ENCODE peak calls at places on chromosomes 4 and X, in six cellular contexts. X is CD4-positive, CD25-positive, alpha-beta regulatory T cell; K is OCI-LY7; U is lower lobe of right lung; V is Karpas-422; F is mucosa of descending colon. E is an unnamed sample.

GRCh38 chrX:102697506-102697905 is 14.7 kb upstream of the GPRASP2 start:
- DNase-seq in V (no peak), F (no peak), K (no peak), X (no peak), U (no peak), E (no peak)

GRCh38 chr4:137393043-137393442 is 139.3 kb downstream of the PCDH18 start:
- DNase-seq in V (no peak), F (no peak), X (no peak), K (no peak), U (no peak), E (no peak)

GRCh38 chr4:40842318-40842717 is 92.6 kb downstream of the NSUN7 start:
- DNase-seq in F (no peak), K (no peak), V (no peak), X (no peak), U (no peak), E (no peak)

GRCh38 chr4:4780634-4781287 is 78.7 kb upstream of the MSX1 start:
- DNase-seq in V (no peak), X (no peak), U (no peak), F (no peak), K (no peak), E (no peak)

GRCh38 chr4:56633486-56633885 is 47.6 kb downstream of the HOPX start:
- DNase-seq in F (no peak), V (no peak), K (no peak), U (no peak), X (no peak), E (no peak)

GRCh38 chr4:8765631-8766590 is 105.7 kb downstream of the HMX1 start:
- DNase-seq in U (peak; percentile 28), F (no peak), X (no peak), V (no peak), K (no peak), E (no peak)

GRCh38 chr4:183241771-183242170 is 78.3 kb downstream of the CLDN22 start:
- DNase-seq in V (no peak), K (no peak), F (no peak), X (no peak), U (no peak), E (no peak)

GRCh38 chr4:6938237-6938636 is 28.6 kb downstream of the TBC1D14 start:
- DNase-seq in V (no peak), X (no peak), K (peak; percentile 40), U (peak; percentile 75), F (no peak), E (no peak)

GRCh38 chr4:90445380-90445779 is 318.2 kb downstream of the CCSER1 start:
- DNase-seq in V (no peak), X (no peak), F (no peak), U (no peak), K (no peak), E (no peak)

GRCh38 chr4:4603067-4603466 is 61.2 kb upstream of the STX18 start:
- DNase-seq in X (no peak), U (no peak), F (no peak), V (no peak), K (no peak), E (no peak)

GRCh38 chr4:25654971-25655963 is at the start of gene SLC34A2:
- DNase-seq in V (no peak), F (peak; percentile 10), U (peak; percentile 88), X (no peak), K (no peak), E (no peak)

GRCh38 chr4:94939791-94940530 is 182.2 kb downstream of the BMPR1B start:
- DNase-seq in K (no peak), F (no peak), V (no peak), U (no peak), X (no peak), E (no peak)

GRCh38 chr4:8325284-8325973 is 55.9 kb downstream of the HTRA3 start:
- DNase-seq in X (no peak), U (peak; percentile 14), K (no peak), V (no peak), F (no peak), E (no peak)

GRCh38 chrX:19059063-19059462 is 63.2 kb downstream of the ADGRG2 start:
- DNase-seq in F (no peak), K (no peak), U (no peak), X (no peak), V (no peak), E (no peak)

GRCh38 chr4:186727977-186728519 is 4.4 kb upstream of the FAT1 start:
- DNase-seq in K (no peak), F (peak; percentile 53), U (no peak), V (no peak), X (no peak), E (no peak)

GRCh38 chr4:119068529-119068962 is 67.1 kb upstream of the MYOZ2 start:
- DNase-seq in K (no peak), V (no peak), F (no peak), X (no peak), U (no peak), E (no peak)

GRCh38 chr4:21778702-21779101 is 169.9 kb downstream of the KCNIP4 start:
- DNase-seq in F (no peak), X (no peak), V (no peak), K (no peak), U (no peak), E (no peak)

GRCh38 chr4:86968477-86969015 is 33.7 kb downstream of the AFF1 start:
- DNase-seq in V (no peak), U (no peak), K (no peak), X (no peak), F (no peak), E (no peak)

GRCh38 chrX:110568396-110568795 is 209.7 kb downstream of the RTL9 start:
- DNase-seq in U (no peak), X (no peak), V (no peak), K (no peak), F (no peak), E (no peak)

GRCh38 chrX:13936804-13937203 is 92.9 kb downstream of the GEMIN8 start:
- DNase-seq in X (no peak), U (no peak), K (no peak), F (no peak), V (no peak), E (no peak)

GRCh38 chr4:110544594-110544993 is 68.6 kb downstream of the ENPEP start:
- DNase-seq in F (no peak), X (no peak), U (no peak), K (no peak), V (no peak), E (no peak)

GRCh38 chr4:41882622-41883347 is 52.4 kb upstream of the TMEM33 start:
- DNase-seq in U (peak; percentile 69), K (peak; percentile 40), F (peak; percentile 54), V (peak; percentile 74), X (peak; percentile 40), E (peak; percentile 30)

DNA sequence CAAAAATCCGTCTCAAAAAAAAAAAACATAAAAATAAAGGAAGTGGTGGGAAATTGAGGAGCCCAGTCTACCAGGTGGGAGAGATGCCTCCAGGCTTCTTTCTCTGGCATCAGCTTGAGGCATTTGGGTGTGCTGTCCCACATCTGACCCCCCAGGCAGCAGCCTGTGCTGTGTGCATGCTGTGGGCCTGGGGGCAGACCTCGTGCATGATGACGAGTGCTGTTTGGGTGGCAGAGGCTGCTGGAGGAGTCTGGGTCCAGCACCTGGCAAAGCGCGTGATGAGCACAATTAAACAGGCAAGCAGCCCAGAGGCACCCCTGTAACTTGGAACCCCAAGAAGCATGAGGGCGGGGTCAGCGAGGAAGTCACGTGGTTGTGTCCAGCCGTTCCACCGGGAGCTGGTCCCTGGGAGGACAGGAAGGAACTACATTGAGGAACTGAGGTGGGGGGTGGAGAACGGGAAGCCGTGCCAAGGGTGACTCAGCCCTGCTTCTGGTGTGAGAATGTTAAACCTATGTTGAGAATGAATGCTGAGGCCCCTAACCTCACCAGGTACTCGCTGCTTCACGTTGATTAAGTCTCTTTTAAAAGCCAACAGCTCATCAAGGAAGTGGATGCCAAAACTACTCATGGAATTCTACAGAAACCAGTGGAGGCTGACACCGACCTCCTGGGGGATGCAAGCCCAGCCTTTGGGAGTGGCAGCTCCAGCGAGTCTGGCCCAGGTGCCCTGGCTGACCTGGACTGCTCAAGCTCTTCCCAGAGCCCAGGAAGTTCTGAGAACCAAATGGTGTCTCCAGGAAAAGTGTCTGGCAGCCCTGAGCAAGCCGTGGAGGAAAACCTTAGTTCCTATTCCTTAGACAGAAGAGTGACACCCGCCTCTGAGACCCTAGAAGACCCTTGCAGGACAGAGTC is 6.1 kb downstream of the TACC3 start:
- DNase-seq in K (no peak), V (no peak), F (peak; percentile 55), X (no peak), U (peak; percentile 82), E (no peak)
- H3K4me1 ChIP-seq in K (peaks cover 39% of the 10 kb centered on the region), V (peaks cover 11% of the 10 kb centered on the region), F (peaks cover 7% of the 10 kb centered on the region), X (peaks cover 70% of the 10 kb centered on the region), U (peaks cover 53% of the 10 kb centered on the region), E (peaks cover 58% of the 10 kb centered on the region)

GRCh38 chr4:80078361-80079092 is 5.5 kb upstream of the ANTXR2 start:
- DNase-seq in X (no peak), U (no peak), F (no peak), V (no peak), K (no peak), E (no peak)
- H3K4me1 ChIP-seq in X (peaks cover 18% of the 10 kb centered on the region), U (peaks cover 11% of the 10 kb centered on the region), F (peaks cover 5% of the 10 kb centered on the region), V (no peaks in the 10 kb centered on the region), K (peaks cover 2% of the 10 kb centered on the region), E (peaks cover 15% of the 10 kb centered on the region)

GRCh38 chrX:153778151-153778551 is 2.7 kb upstream of the SRPK3 start:
- DNase-seq in U (no peak), V (no peak), K (no peak), F (no peak), X (no peak), E (no peak)

GRCh38 chrX:153775293-153775595 is 5.6 kb upstream of the SRPK3 start:
- DNase-seq in K (no peak), V (no peak), U (peak; percentile 15), F (no peak), X (no peak), E (no peak)

GRCh38 chrX:153777261-153778090 is 3.4 kb upstream of the SRPK3 start:
- DNase-seq in V (no peak), U (no peak), X (no peak), K (no peak), F (no peak), E (no peak)

GRCh38 chrX:153775631-153776595 is 4.9 kb upstream of the SRPK3 start:
- DNase-seq in U (no peak), F (no peak), V (no peak), K (no peak), X (no peak), E (no peak)

GRCh38 chrX:153776611-153777045 is 4.2 kb upstream of the SRPK3 start:
- DNase-seq in V (peak; percentile 74), F (no peak), X (no peak), U (no peak), K (peak; percentile 22), E (no peak)
- H3K4me1 ChIP-seq in V (no peaks in the 10 kb centered on the region), F (no peaks in the 10 kb centered on the region), X (no peaks in the 10 kb centered on the region), U (peaks cover 11% of the 10 kb centered on the region), K (peaks cover 3% of the 10 kb centered on the region), E (no peaks in the 10 kb centered on the region)

DNA sequence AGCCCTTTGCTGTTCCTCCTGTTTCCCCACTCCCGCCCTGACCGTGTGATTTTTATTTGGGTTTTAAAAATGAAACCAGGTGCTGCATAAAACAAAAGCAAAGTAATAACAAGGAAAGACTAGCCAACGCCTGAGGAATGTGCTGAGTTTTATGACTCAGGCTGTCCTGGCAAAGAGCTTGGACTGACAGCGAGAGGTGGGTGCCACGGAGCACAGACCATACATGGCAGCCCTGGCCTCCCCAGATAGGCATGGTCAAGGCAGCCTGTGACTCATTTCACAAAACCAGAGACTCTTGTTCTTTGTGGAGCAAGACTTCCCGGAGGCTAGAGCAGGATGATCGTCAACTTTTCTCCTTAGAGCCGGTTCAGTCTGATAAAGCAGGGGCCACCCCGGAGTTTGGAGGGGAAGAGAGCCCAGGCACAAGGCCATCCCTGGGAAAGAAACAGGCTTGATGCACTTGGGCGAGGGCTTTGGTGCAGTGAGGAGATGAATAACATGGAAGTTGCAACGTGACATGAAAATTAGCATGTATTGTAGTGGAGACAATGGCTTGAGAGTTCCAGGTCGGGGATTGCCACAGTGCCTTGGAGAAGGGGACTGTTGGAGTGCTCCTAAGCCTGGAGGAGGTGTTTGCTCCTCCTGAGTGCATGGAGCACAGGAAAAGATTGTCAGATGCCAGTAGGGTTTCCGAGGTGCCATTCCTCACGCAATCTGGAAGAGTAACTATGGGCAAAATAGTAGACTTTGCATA is 54.8 kb downstream of the C4orf51 start:
- DNase-seq in U (peak; percentile 59), V (no peak), K (no peak), X (no peak), F (peak; percentile 55), E (no peak)
- H3K4me1 ChIP-seq in U (peaks cover 57% of the 10 kb centered on the region), V (peaks cover 9% of the 10 kb centered on the region), K (peaks cover 6% of the 10 kb centered on the region), X (peaks cover 3% of the 10 kb centered on the region), F (peaks cover 29% of the 10 kb centered on the region), E (peaks cover 5% of the 10 kb centered on the region)

E was measured in CD8-positive, alpha-beta memory T cell.